ENCODE peak calls at places on chromosome 17, in nine cellular contexts. K is heart left ventricle, X is heart right ventricle, E is activated B cell treated with CpG ODN at 0.5 μM for 24 hours, Q is fibroblast of the aortic adventitia, J is RWPE1, O is PC-9, S is GM12865, R is right atrium auricular region. W is an unnamed sample.

GRCh38 chr17:77449908-77450741 is 309.4 kb downstream of the SEC14L1 start:
- DNase-seq in K (peak), O (no peak), X (peak), E (no peak), Q (peak), J (peak), R (no peak), S (peak), W (peak)

GRCh38 chr17:47918003-47918402 is 22.0 kb downstream of the SP2 start:
- DNase-seq in Q (no peak), E (no peak), J (no peak), S (no peak), K (no peak), O (no peak), X (no peak), R (no peak), W (no peak)

GRCh38 chr17:2391597-2392251 is 9.1 kb downstream of the MNT start:
- DNase-seq in X (no peak), E (no peak), R (no peak), S (no peak), K (no peak), Q (no peak), J (no peak), O (no peak), W (no peak)

GRCh38 chr17:57008958-57009357 is 31.0 kb downstream of the SCPEP1 start:
- DNase-seq in X (no peak), Q (no peak), S (no peak), R (no peak), K (no peak), J (no peak), O (no peak), E (no peak), W (no peak)

GRCh38 chr17:47934856-47935255 is 6.5 kb upstream of the PNPO start:
- DNase-seq in X (no peak), S (no peak), Q (no peak), E (no peak), O (peak), K (no peak), R (no peak), J (no peak), W (no peak)

GRCh38 chr17:29590261-29590978 is 972 bp upstream of the GIT1 start:
- DNase-seq in S (no peak), J (peak), Q (peak), R (no peak), K (no peak), E (no peak), X (peak), O (peak), W (no peak)

GRCh38 chr17:17304521-17304985 is 1.4 kb downstream of the NT5M start:
- DNase-seq in J (no peak), X (no peak), O (no peak), K (no peak), E (no peak), R (no peak), S (peak), Q (no peak), W (no peak)

GRCh38 chr17:48244814-48245213 is 137.2 kb downstream of the SNX11 start:
- DNase-seq in R (no peak), S (no peak), K (no peak), O (peak), E (no peak), X (no peak), J (no peak), Q (no peak), W (no peak)

GRCh38 chr17:40076595-40076994 is 13.8 kb downstream of the THRA start:
- DNase-seq in X (peak), K (no peak), J (no peak), Q (no peak), S (no peak), R (no peak), E (no peak), O (no peak), W (no peak)

GRCh38 chr17:1590031-1590746 is 27.6 kb upstream of the PITPNA start:
- DNase-seq in E (no peak), X (peak), S (no peak), Q (peak), J (peak), O (peak), K (peak), R (peak), W (peak)

GRCh38 chr17:44904001-44904984 is 5.0 kb upstream of the EFTUD2 start:
- DNase-seq in X (no peak), Q (no peak), S (peak), K (no peak), O (peak), R (no peak), E (no peak), J (no peak), W (no peak)

GRCh38 chr17:38815576-38816193 is 9.4 kb downstream of the CWC25 start:
- DNase-seq in K (no peak), X (no peak), R (no peak), E (no peak), O (no peak), Q (peak), S (peak), J (peak), W (no peak)

GRCh38 chr17:63433746-63434591 is 12.1 kb downstream of the CYB561 start:
- DNase-seq in R (peak), X (peak), O (no peak), Q (peak), S (no peak), J (peak), E (no peak), K (peak), W (no peak)

GRCh38 chr17:73357981-73358380 is 46.2 kb upstream of the CDC42EP4 start:
- DNase-seq in R (no peak), Q (no peak), E (no peak), J (no peak), S (no peak), X (no peak), O (no peak), K (no peak), W (no peak)

GRCh38 chr17:18076941-18077340 is 10.8 kb upstream of the DRG2 start:
- DNase-seq in O (no peak), R (no peak), Q (peak), E (no peak), S (no peak), K (no peak), J (no peak), X (no peak), W (no peak)

GRCh38 chr17:71098071-71098470 is 928.7 kb downstream of the KCNJ2 start:
- DNase-seq in O (no peak), E (no peak), J (no peak), K (no peak), S (no peak), R (no peak), Q (no peak), X (no peak), W (no peak)

GRCh38 chr17:77528516-77529327 is 388.0 kb downstream of the SEC14L1 start:
- DNase-seq in S (no peak), X (no peak), K (no peak), J (no peak), Q (no peak), O (no peak), R (no peak), E (no peak), W (no peak)

GRCh38 chr17:40122944-40123810 is 1.4 kb downstream of the MSL1 start:
- DNase-seq in R (no peak), E (peak), S (peak), X (peak), J (peak), O (no peak), K (peak), Q (peak), W (peak)

GRCh38 chr17:74776044-74776962 is at the start of gene NAT9:
- DNase-seq in O (peak), Q (peak), J (peak), R (peak), K (peak), X (peak), E (peak), S (peak), W (peak)

GRCh38 chr17:700504-701094 is 14.0 kb downstream of the VPS53 start:
- DNase-seq in K (no peak), R (no peak), E (no peak), S (peak), X (no peak), Q (peak), O (no peak), J (peak), W (no peak)

GRCh38 chr17:37813753-37814152 is 68.9 kb upstream of the HNF1B start:
- DNase-seq in O (no peak), X (no peak), R (no peak), S (no peak), K (no peak), Q (peak), J (no peak), E (no peak), W (no peak)

GRCh38 chr17:11880714-11881113 is 116.6 kb downstream of the ZNF18 start:
- DNase-seq in Q (no peak), O (no peak), J (peak), S (peak), K (no peak), R (no peak), E (no peak), X (peak), W (no peak)

GRCh38 chr17:78862073-78863023 is 21.7 kb upstream of the USP36 start:
- DNase-seq in Q (peak), R (peak), K (peak), X (peak), S (no peak), O (peak), J (peak), E (no peak), W (peak)

GRCh38 chr17:1229354-1229890 is 40.8 kb upstream of the BHLHA9 start:
- DNase-seq in R (peak), E (peak), J (no peak), K (peak), Q (no peak), O (no peak), X (peak), S (peak), W (peak)

GRCh38 chr17:50893183-50893993 is 27.2 kb upstream of the TOB1 start:
- DNase-seq in J (peak), R (no peak), S (no peak), X (no peak), Q (no peak), E (no peak), K (no peak), O (peak), W (peak)

GRCh38 chr17:48611213-48611612 is 396 bp upstream of the HOXB7 start:
- DNase-seq in O (no peak), Q (no peak), X (no peak), S (no peak), E (no peak), R (no peak), K (no peak), J (no peak), W (no peak)

GRCh38 chr17:59807892-59808509 is 84.7 kb downstream of the TUBD1 start:
- DNase-seq in S (no peak), E (no peak), Q (peak), K (no peak), R (no peak), J (no peak), O (no peak), X (no peak), W (no peak)

GRCh38 chr17:56305017-56305416 is 151.7 kb downstream of the ANKFN1 start:
- DNase-seq in J (no peak), K (no peak), X (no peak), R (no peak), E (no peak), S (no peak), O (no peak), Q (no peak), W (no peak)

GRCh38 chr17:38752930-38753506 is 477 bp downstream of the PSMB3 start:
- DNase-seq in O (no peak), E (no peak), R (no peak), S (no peak), K (no peak), Q (no peak), X (no peak), J (no peak), W (no peak)

GRCh38 chr17:57111386-57111785 is 26.3 kb downstream of the AKAP1 start:
- DNase-seq in E (no peak), O (no peak), R (no peak), S (no peak), X (no peak), Q (no peak), J (no peak), K (no peak), W (no peak)

GRCh38 chr17:73420897-73421296 is 109.1 kb upstream of the CDC42EP4 start:
- DNase-seq in R (no peak), X (no peak), J (peak), S (peak), O (peak), E (no peak), Q (no peak), K (no peak), W (peak)

GRCh38 chr17:18968945-18969887 is 17.3 kb downstream of the SLC5A10 start:
- DNase-seq in R (no peak), S (no peak), Q (peak), J (peak), E (no peak), K (no peak), O (peak), X (no peak), W (peak)

GRCh38 chr17:50465171-50465570 is 3.5 kb downstream of the CHAD start:
- DNase-seq in R (no peak), S (no peak), J (no peak), Q (no peak), E (no peak), O (no peak), X (no peak), K (no peak), W (no peak)

GRCh38 chr17:81244358-81245023 is 5.4 kb downstream of the NDUFAF8 start:
- DNase-seq in E (no peak), J (no peak), Q (no peak), R (no peak), X (no peak), K (no peak), S (no peak), O (no peak), W (no peak)

GRCh38 chr17:9018731-9019130 is 2.6 kb upstream of the NTN1 start:
- DNase-seq in Q (no peak), S (no peak), K (no peak), E (no peak), J (no peak), O (no peak), R (peak), X (no peak), W (no peak)

DNA sequence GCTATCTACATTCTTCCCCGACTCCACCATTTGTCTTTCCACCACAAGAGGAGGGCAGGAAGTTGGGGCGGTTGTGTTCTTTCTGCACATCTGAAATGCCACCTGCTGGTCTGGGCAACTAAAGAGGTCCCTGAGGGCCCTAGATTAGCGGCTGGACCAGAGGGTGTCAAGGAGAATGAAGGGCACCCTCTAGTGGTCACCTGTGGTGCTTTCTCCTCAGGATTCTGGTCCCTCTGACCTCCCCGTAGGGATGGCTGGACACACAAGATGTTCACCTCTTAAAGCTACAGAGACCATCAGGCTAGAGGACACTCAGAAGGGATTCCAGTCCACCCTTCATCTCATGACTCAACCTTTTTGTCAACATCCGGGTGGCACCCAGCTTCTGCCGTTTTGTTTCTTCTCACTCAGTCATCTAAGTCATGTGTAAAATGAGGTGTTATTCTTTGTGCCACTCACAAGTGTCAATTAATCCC is 2.9 kb upstream of the SCIMP start:
- DNase-seq in X (peak), K (peak), E (no peak), J (peak), S (peak), O (peak), Q (peak), R (peak), W (peak)
- TF ChIP-seq CTCF in X (no peak), K (peak), E (no peak), J (peak), S (peak), O (peak), Q (peak), R (peak), W (peak)

DNA sequence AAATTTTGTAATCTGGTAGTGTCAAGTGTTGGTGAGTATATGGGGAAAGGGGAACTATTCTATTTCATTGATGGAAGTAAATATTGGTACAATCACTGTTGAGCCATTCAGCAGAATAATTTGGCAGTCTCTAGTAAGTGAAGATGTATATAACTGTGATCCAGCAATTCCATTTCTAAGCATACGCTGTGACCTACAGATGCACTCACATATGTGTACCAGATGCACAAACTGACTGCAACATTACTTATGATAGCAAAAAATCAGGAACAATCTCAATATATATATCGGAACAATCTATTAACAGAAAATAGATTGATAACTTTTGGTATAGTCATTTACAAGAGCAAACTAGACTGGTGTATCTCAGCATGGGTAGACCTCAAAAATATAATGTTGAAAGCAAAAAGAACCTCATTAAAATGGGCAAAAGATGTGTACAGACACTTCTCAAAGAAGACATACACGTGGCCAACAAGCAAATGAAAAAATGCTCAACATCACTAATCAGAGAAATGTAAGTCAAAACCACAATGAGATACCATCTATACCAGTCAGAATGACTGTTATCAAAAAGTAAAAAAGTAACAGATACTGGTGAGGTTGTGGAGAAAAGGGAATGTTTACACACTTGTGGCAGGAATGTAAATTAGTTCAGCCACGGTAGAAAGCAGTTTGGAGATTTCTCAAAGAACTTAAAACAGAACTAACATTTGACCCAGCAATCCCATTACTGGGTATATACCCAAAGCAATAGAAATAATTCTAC is 20.8 kb downstream of the ADAP2 start:
- DNase-seq in J (no peak), O (no peak), X (no peak), R (no peak), S (no peak), K (no peak), E (no peak), Q (no peak), W (no peak)
- TF ChIP-seq CTCF in J (no peak), O (no peak), X (no peak), R (no peak), S (no peak), K (no peak), E (no peak), Q (peak), W (no peak)

GRCh38 chr17:16294560-16294959 is 58.7 kb downstream of the CENPV start:
- DNase-seq in R (no peak), J (no peak), Q (no peak), X (no peak), E (no peak), S (no peak), O (no peak), K (no peak), W (no peak)
- TF ChIP-seq CTCF in R (no peak), J (no peak), Q (no peak), X (no peak), E (no peak), S (no peak), O (no peak), K (no peak), W (no peak)

GRCh38 chr17:42997984-42998938 is at the start of gene RPL27:
- DNase-seq in E (peak), Q (peak), O (peak), X (peak), J (peak), S (peak), R (peak), K (peak), W (peak)

GRCh38 chr17:43006639-43007551 is at the start of gene IFI35:
- DNase-seq in S (peak), R (peak), Q (peak), E (peak), O (peak), J (peak), X (peak), K (peak), W (peak)

GRCh38 chr17:42999003-42999525 is 845 bp downstream of the RPL27 start:
- DNase-seq in K (no peak), O (no peak), S (no peak), J (no peak), Q (no peak), R (no peak), X (no peak), E (no peak), W (no peak)

GRCh38 chr17:43003542-43004172 is 2.9 kb upstream of the IFI35 start:
- DNase-seq in S (no peak), O (peak), X (no peak), Q (peak), R (no peak), J (no peak), K (no peak), E (no peak), W (no peak)
- TF ChIP-seq CTCF in S (no peak), O (no peak), X (no peak), Q (peak), R (no peak), J (no peak), K (no peak), E (no peak), W (peak)

DNA sequence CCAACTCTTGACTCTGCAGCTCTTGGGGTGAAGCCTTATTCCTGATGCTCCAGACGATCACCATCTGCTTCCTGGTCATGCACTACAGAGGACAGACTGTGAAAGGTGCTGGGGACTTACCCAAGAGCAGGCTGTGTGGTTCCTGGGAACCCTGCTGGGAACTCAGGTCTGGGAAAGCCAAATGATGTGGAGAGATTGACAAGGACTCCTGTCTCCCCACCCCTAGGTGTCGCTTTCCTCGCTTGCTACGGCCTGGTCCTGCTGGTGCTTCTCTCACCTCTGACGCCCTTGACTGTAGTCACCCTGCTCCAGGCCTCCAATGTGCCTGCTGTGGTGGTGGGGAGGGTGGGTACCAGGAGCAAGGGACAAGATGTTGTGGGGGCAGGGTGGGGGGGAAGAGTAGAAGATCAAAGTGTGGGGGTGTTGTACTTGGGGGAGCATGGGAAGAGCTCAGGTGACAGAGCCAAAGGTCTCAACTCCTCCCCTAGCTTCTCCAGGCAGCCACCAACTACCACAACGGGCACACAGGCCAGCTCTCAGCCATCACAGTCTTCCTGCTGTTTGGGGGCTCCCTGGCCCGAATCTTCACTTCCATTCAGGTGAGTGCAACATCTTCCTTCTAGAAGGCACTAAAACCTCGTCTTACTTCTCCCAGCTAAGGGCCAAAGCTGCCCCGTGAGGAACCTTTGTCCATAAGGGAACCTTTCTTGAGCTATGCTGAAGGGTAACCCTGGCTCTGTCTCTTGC is 3.0 kb downstream of the SOX15 start:
- DNase-seq in K (no peak), J (no peak), E (no peak), O (peak), R (no peak), X (peak), Q (no peak), S (no peak), W (peak)
- TF ChIP-seq CTCF in K (peak), J (peak), E (no peak), O (peak), R (peak), X (no peak), Q (peak), S (peak), W (peak)

GRCh38 chr17:61314368-61315078 is 85.1 kb upstream of the TBX2 start:
- DNase-seq in R (peak), O (no peak), X (peak), S (peak), K (peak), J (peak), E (no peak), Q (peak), W (no peak)
- TF ChIP-seq CTCF in R (peak), O (no peak), X (no peak), S (no peak), K (peak), J (no peak), E (no peak), Q (peak), W (no peak)

GRCh38 chr17:66720567-66720966 is 114.3 kb upstream of the CACNG5 start:
- DNase-seq in E (no peak), R (no peak), Q (no peak), O (no peak), X (no peak), K (no peak), S (no peak), J (no peak), W (no peak)
- TF ChIP-seq CTCF in E (no peak), R (no peak), Q (no peak), O (no peak), X (no peak), K (no peak), S (no peak), J (no peak), W (no peak)

GRCh38 chr17:58591455-58591854 is 77.0 kb upstream of the MTMR4 start:
- DNase-seq in O (no peak), K (no peak), R (no peak), J (no peak), Q (no peak), E (no peak), X (no peak), S (no peak), W (no peak)
- TF ChIP-seq CTCF in O (peak), K (no peak), R (no peak), J (peak), Q (peak), E (no peak), X (no peak), S (no peak), W (no peak)

W was measured in Calu3.